ENCODE peak calls at places on chromosomes 13 and 19, in eight cellular contexts. P is K562, Z is HepG2, K is HCT116, U is upper lobe of left lung, X is GM23338, S is GM12878, F is Panc1. I is an unnamed sample.

GRCh38 chr13:114167445-114167844 is 11.6 kb upstream of the CFAP97D2 start:
- ATAC-seq in P (no peak), K (no peak), S (no peak), F (no peak), X (no peak), Z (no peak), U (peak), I (peak)

GRCh38 chr19:48553676-48554384 is 1.9 kb downstream of the SULT2B1 start:
- ATAC-seq in U (peak), S (no peak), K (peak), Z (peak), P (peak), X (peak), F (peak), I (peak)

GRCh38 chr13:62687727-62688126 is 1272.1 kb upstream of the PCDH20 start:
- ATAC-seq in Z (no peak), S (no peak), X (no peak), F (no peak), P (no peak), U (no peak), K (no peak), I (no peak)

GRCh38 chr13:40083841-40084240 is 428.4 kb downstream of the COG6 start:
- ATAC-seq in U (no peak), F (no peak), S (no peak), X (no peak), K (no peak), P (no peak), Z (no peak), I (no peak)

GRCh38 chr19:5038631-5039271 is 69.8 kb downstream of the KDM4B start:
- ATAC-seq in S (peak), P (peak), U (peak), K (peak), Z (peak), X (peak), F (peak), I (peak)

GRCh38 chr13:68078874-68079273 is 848.7 kb upstream of the PCDH9 start:
- ATAC-seq in X (no peak), F (no peak), K (no peak), P (no peak), S (no peak), U (no peak), Z (no peak), I (no peak)

GRCh38 chr19:7376151-7376852 is 27.6 kb downstream of the ARHGEF18 start:
- ATAC-seq in F (no peak), S (no peak), K (no peak), Z (peak), U (no peak), P (no peak), X (peak), I (no peak)

GRCh38 chr19:57888107-57888493 is 737 bp downstream of the ZNF814 start:
- ATAC-seq in P (no peak), S (peak), X (no peak), F (no peak), K (no peak), U (no peak), Z (no peak), I (no peak)

GRCh38 chr19:9857920-9858746 is 23.0 kb downstream of the PIN1 start:
- ATAC-seq in F (no peak), P (peak), Z (no peak), S (no peak), K (no peak), U (no peak), X (no peak), I (no peak)

GRCh38 chr13:94120878-94121277 is 358.6 kb downstream of the DCT start:
- ATAC-seq in U (no peak), X (no peak), P (no peak), Z (no peak), F (no peak), K (no peak), S (no peak), I (no peak)

GRCh38 chr19:57348136-57348535 is 2.9 kb upstream of the ZNF304 start:
- ATAC-seq in P (no peak), Z (no peak), X (no peak), F (no peak), U (peak), K (no peak), S (no peak), I (no peak)

GRCh38 chr19:49921871-49922755 is 6.9 kb upstream of the ATF5 start:
- ATAC-seq in K (no peak), X (peak), U (peak), S (peak), P (no peak), Z (no peak), F (no peak), I (no peak)

GRCh38 chr13:113149711-113150544 is 8.5 kb upstream of the PROZ start:
- ATAC-seq in F (no peak), S (no peak), Z (peak), K (no peak), P (no peak), X (no peak), U (no peak), I (no peak)

GRCh38 chr13:20425819-20426219 is 99.8 kb downstream of the CRYL1 start:
- ATAC-seq in S (peak), X (peak), F (no peak), P (no peak), K (no peak), Z (no peak), U (no peak), I (no peak)

GRCh38 chr19:12838182-12838890 is at the start of gene MAST1:
- ATAC-seq in K (peak), U (peak), Z (peak), X (peak), S (peak), F (peak), P (peak), I (peak)

GRCh38 chr13:46617382-46617781 is 64.4 kb downstream of the LRCH1 start:
- ATAC-seq in K (no peak), Z (no peak), S (no peak), F (no peak), P (no peak), U (peak), X (peak), I (peak)

GRCh38 chr19:14135985-14136508 is 342 bp downstream of the ASF1B start:
- ATAC-seq in F (no peak), U (no peak), P (no peak), K (peak), Z (no peak), X (no peak), S (peak), I (no peak)
- TF ChIP-seq POLR2AphosphoS5 in F (no peak), U (no peak), P (no peak), K (no peak), Z (no peak), X (no peak), S (peak), I (no peak)

GRCh38 chr13:35724480-35724879 is 248.0 kb upstream of the MAB21L1 start:
- ATAC-seq in S (no peak), F (no peak), K (no peak), P (no peak), Z (no peak), U (peak), X (no peak), I (no peak)
- H3K27ac ChIP-seq in S (no peak), F (no peak), K (no peak), P (no peak), Z (no peak), U (no peak), X (no peak), I (peak)

DNA sequence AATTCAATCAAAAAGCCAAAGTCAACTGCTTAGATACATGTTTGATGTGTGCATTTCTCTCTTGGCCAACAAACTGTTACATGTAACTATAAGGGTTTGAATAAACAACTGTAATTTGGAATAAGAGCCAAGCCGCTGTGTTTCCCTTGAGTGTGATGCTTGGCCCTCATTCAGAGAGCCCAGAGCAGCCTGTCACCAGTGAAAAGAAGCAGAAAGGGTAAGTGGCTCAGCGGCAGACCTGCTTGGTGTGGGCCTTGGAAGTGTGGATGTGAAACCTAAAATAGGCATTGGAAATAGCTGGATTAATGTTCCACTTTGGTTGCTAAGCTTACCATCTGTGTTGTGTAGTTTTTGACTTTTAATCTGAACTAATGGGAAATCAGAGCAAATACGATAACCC is 924.6 kb downstream of the OLFM4 start:
- ATAC-seq in X (no peak), P (no peak), F (no peak), K (no peak), U (no peak), Z (no peak), S (no peak), I (no peak)
- TF ChIP-seq POLR2AphosphoS5 in X (no peak), P (no peak), F (no peak), K (no peak), U (no peak), Z (no peak), S (no peak), I (no peak)

DNA sequence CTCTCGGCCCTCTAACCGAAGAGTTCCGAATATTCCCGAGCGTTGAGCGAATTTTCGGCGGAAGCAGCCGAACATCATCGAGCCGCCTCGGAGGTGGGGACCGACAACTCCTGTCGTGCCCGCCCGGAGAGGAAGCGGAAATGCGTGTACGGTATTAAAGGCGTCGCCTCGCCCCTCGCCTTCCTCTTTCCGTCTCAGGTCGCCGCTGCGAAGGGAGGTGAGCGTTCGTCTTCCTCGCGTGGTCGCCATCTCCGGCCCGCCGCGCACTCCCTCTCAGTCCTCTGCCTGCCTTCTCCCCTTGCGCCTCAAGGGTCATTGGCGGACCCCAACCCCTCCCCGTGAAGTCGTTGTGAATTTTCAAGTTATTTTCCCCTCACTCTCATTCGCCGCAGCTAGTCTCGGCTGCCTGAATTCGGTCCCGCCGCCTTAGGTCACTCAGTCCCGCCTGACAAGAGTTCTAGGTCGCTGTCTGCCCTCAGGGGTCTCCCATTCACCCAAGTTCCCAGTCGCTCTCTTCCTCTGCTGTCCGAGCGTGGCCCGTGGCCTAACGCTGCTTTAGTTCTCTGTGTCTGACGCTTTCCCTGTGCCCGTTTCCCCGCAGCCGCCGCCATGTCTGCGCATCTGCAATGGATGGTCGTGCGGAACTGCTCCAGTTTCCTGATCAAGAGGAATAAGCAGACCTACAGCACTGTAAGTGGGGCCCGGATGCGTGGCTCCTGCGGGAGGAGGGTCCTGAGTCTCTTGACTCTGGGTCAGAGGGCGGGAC is at the start of gene RPL28:
- ATAC-seq in U (peak), F (peak), K (peak), Z (peak), P (peak), S (peak), X (peak), I (peak)
- H3K27ac ChIP-seq in U (peak), F (peak), K (peak), Z (peak), P (peak), S (peak), X (peak), I (peak)

GRCh38 chr19:41299046-41299754 is 10.8 kb upstream of the CCDC97 start:
- ATAC-seq in S (no peak), F (no peak), Z (no peak), X (no peak), U (peak), P (no peak), K (no peak), I (peak)
- TF ChIP-seq POLR2AphosphoS5 in S (no peak), F (no peak), Z (no peak), X (no peak), U (no peak), P (no peak), K (no peak), I (peak)

DNA sequence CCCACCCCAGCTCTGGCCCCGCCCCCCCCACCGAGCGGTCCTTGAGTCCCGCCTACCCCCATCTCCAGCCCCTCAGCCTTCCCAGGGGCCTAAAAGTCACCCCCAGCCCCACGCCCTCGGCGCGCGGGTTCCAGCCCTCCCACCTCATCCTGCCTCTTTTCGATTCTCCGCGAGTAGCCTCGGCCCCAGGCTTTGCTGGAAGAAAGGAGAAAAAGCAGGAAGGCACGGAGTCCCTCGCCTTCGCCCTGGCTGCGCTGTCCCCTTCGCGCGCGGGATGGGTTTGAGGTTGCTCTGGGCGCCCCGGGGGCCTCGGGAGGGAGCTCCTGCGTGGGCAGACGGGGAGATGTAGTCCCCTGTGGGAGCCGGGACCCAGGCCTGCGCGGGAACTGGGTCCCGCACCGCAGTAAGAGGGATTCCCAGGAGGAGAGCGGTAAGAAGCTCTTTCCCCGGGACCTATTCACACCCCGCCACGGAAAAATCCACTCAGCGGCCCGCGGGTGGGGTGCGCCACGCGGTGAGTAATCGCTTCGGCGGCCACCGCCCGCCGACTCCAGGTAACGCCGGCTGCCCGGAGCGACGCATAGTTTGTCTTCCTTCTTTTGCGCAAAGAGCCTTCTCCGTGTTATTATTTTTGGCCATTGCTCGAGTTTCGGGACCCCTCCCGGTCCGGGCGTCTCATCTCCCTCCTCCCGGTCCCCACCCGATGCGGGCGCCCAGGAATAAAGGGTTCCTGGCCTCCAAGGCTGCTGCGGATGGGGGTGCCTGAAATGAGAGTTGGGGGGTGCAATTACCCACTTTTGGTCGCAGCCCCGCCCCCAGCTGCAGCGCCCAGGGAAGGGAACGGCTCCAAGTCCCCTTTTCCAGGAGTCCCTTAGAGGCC is 863 bp upstream of the CRLF1 start:
- ATAC-seq in S (no peak), X (no peak), F (no peak), P (no peak), U (peak), Z (no peak), K (peak), I (no peak)
- H3K27ac ChIP-seq in S (no peak), X (no peak), F (no peak), P (no peak), U (no peak), Z (no peak), K (peak), I (no peak)

GRCh38 chr13:99498304-99499161 is 2.7 kb upstream of the TM9SF2 start:
- ATAC-seq in P (peak), U (peak), S (peak), K (peak), X (peak), F (peak), Z (peak), I (peak)
- TF ChIP-seq POLR2AphosphoS5 in P (no peak), U (peak), S (no peak), K (peak), X (peak), F (peak), Z (peak), I (peak)

GRCh38 chr13:75511226-75511625 is 26.4 kb downstream of the COMMD6 start:
- ATAC-seq in P (no peak), X (no peak), K (no peak), S (no peak), F (no peak), Z (no peak), U (no peak), I (no peak)
- H3K27ac ChIP-seq in P (no peak), X (no peak), K (no peak), S (no peak), F (no peak), Z (no peak), U (no peak), I (no peak)

DNA sequence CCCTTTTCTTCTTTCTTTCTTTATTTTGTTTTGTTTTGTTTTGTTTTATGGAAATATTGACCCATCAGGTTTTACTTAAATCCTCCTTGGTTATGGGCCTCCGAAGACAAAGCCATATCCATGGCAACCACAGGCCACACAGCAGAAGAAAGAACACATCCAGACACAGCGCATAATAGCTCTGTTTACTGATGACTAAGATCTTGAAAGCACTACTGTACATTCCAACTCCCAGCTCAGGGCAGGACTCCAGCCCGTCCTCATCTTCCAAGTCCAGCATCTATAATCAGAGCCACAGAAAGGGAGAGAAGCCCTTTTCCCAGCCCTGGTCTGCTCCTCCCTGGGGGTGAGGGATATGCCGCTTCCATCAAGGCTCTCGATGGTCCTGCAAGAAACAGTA is 84.3 kb downstream of the NUFIP1 start:
- ATAC-seq in X (no peak), S (no peak), P (no peak), Z (peak), K (no peak), F (peak), U (peak), I (peak)
- TF ChIP-seq POLR2AphosphoS5 in X (no peak), S (no peak), P (no peak), Z (no peak), K (no peak), F (no peak), U (no peak), I (peak)

GRCh38 chr19:4007836-4008539 is 452 bp downstream of the PIAS4 start:
- ATAC-seq in S (peak), F (peak), X (peak), K (peak), P (peak), Z (peak), U (peak), I (no peak)

GRCh38 chr19:4012092-4012974 is 4.8 kb downstream of the PIAS4 start:
- ATAC-seq in K (no peak), U (no peak), P (no peak), F (no peak), S (no peak), Z (no peak), X (no peak), I (no peak)

GRCh38 chr19:4012975-4013634 is 5.6 kb downstream of the PIAS4 start:
- ATAC-seq in F (no peak), P (no peak), S (no peak), K (no peak), X (no peak), Z (no peak), U (no peak), I (no peak)

GRCh38 chr19:4009990-4010807 is 2.7 kb downstream of the PIAS4 start:
- ATAC-seq in F (no peak), P (no peak), U (no peak), K (no peak), Z (no peak), S (no peak), X (no peak), I (no peak)

GRCh38 chr19:4010808-4011110 is 3.2 kb downstream of the PIAS4 start:
- ATAC-seq in S (no peak), Z (no peak), X (no peak), U (no peak), P (no peak), K (no peak), F (no peak), I (no peak)
- H3K27ac ChIP-seq in S (no peak), Z (no peak), X (no peak), U (no peak), P (no peak), K (no peak), F (no peak), I (peak)

I was measured in gastroesophageal sphincter.